ENCODE peak calls at places on chromosomes 2 and 18, in seven cellular contexts. One of them, this sample, is unnamed.

GRCh38 chr2:151291224-151291623 is 1.8 kb upstream of the NMI start:
- DNase-seq in K562: no peak
- DNase-seq in GM12878: no peak
- DNase-seq in H1: no peak
- DNase-seq in HCT116: no peak
- DNase-seq in SK-N-SH: no peak
- DNase-seq in HepG2: no peak
- DNase-seq in this sample: no peak

GRCh38 chr2:232842689-232843088 is 27.4 kb upstream of the SNORC start:
- DNase-seq in K562: no peak
- DNase-seq in GM12878: no peak
- DNase-seq in H1: no peak
- DNase-seq in HCT116: no peak
- DNase-seq in SK-N-SH: no peak
- DNase-seq in HepG2: no peak
- DNase-seq in this sample: no peak

GRCh38 chr2:171515672-171516298 is 6.5 kb upstream of the CYBRD1 start:
- DNase-seq in K562: no peak
- DNase-seq in GM12878: no peak
- DNase-seq in H1: no peak
- DNase-seq in HCT116: no peak
- DNase-seq in SK-N-SH: no peak
- DNase-seq in HepG2: no peak
- DNase-seq in this sample: no peak

GRCh38 chr2:241508240-241508509 is 209 bp downstream of the STK25 start:
- DNase-seq in K562: peak
- DNase-seq in GM12878: no peak
- DNase-seq in H1: no peak
- DNase-seq in HCT116: no peak
- DNase-seq in SK-N-SH: peak
- DNase-seq in HepG2: no peak
- DNase-seq in this sample: no peak

GRCh38 chr2:48207201-48207641 is 300.9 kb upstream of the FBXO11 start:
- DNase-seq in K562: no peak
- DNase-seq in GM12878: no peak
- DNase-seq in H1: no peak
- DNase-seq in HCT116: no peak
- DNase-seq in SK-N-SH: no peak
- DNase-seq in HepG2: no peak
- DNase-seq in this sample: no peak

GRCh38 chr2:149042881-149043280 is 4.4 kb downstream of the LYPD6B start:
- DNase-seq in K562: no peak
- DNase-seq in GM12878: no peak
- DNase-seq in H1: no peak
- DNase-seq in HCT116: no peak
- DNase-seq in SK-N-SH: no peak
- DNase-seq in HepG2: no peak
- DNase-seq in this sample: no peak

GRCh38 chr2:72136933-72137497 is 10.6 kb downstream of the CYP26B1 start:
- DNase-seq in K562: no peak
- DNase-seq in GM12878: no peak
- DNase-seq in H1: no peak
- DNase-seq in HCT116: no peak
- DNase-seq in SK-N-SH: no peak
- DNase-seq in HepG2: no peak
- DNase-seq in this sample: no peak

GRCh38 chr2:3008551-3009498 is 368.8 kb downstream of the EIPR1 start:
- DNase-seq in K562: no peak
- DNase-seq in GM12878: no peak
- DNase-seq in H1: no peak
- DNase-seq in HCT116: no peak
- DNase-seq in SK-N-SH: peak
- DNase-seq in HepG2: no peak
- DNase-seq in this sample: no peak

DNA sequence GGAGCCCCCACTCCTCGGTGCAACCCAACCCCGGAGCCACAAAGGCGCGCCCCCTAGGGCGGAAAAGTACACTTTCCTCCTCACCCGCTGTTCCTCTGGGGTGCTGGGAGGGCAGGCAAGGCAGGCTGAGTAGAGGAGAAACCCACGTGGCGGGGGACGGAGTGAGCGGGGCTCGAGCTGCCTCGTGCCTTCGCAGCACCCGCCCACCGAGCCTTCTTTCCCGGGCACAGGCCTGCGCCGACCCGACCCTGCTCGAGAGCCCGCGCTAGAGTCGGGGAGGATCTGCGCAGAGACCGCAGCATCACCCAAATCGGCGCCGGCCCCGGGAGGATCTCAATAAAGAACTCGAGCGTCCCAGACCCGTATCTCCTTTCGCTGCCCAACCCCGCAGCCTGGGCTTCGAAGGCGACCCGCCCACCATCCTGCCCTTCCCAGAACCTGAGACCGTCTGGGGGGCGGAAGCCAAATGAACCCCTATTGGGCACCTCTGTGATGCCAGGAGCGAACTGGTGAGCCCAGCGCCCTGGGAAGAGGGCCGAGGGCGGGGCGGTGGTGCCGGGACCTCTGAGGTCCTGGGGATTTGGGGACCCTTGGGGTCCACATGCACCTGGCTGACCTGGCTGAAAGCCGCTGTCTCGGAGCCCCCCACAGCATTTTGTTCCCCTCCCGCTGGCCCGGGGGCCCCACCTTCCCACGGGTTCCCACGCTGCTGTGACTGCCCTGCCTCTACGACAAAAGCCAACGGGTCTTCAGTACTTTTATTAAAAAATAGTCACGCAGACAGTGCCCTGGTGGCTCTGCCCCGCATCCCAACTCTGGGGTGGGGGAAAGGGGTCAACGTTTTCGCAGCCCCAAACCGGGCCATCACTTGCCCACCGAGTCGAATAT is 1.3 kb downstream of the UCN start:
- DNase-seq in K562: no peak
- DNase-seq in GM12878: no peak
- DNase-seq in H1: no peak
- DNase-seq in HCT116: no peak
- DNase-seq in SK-N-SH: peak
- DNase-seq in HepG2: no peak
- DNase-seq in this sample: no peak
- TF ChIP-seq JUND in K562: no peak
- TF ChIP-seq JUND in GM12878: no peak
- TF ChIP-seq JUND in H1: no peak
- TF ChIP-seq JUND in HCT116: no peak
- TF ChIP-seq JUND in SK-N-SH: no peak
- TF ChIP-seq JUND in HepG2: no peak
- TF ChIP-seq JUND in this sample: no peak

DNA sequence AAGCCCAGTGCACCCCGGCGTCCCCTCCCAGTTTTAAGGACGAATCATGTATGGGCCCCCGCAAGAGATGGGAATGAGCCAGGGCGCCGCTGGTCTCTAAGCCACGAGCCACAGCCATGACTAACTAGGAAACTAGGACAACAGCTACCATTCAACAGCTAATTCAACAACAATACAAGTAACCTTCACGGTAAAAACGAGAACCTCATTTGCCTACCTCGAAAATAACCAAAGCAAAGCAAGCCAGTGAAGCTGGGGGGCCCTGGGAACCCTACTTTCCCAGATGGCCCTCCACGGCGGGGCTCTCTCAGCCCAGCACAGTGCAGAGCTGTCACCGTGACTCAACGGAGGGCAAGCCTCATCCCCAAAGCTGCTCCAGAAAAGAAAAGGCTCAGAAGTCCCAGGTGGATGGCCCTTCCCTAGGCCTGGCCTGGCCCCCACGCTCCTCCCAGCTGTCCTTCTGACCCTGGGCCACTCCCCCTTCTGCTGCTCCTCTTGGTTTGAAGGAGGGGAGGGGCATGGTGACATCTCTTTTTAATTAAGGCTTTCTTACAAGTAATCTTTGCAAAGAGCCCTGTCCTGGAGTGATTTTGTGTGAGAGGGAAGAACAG is 126.3 kb downstream of the HDAC4 start:
- DNase-seq in K562: peak
- DNase-seq in GM12878: no peak
- DNase-seq in H1: no peak
- DNase-seq in HCT116: peak
- DNase-seq in SK-N-SH: peak
- DNase-seq in HepG2: no peak
- DNase-seq in this sample: no peak
- TF ChIP-seq JUND in K562: no peak
- TF ChIP-seq JUND in GM12878: no peak
- TF ChIP-seq JUND in H1: no peak
- TF ChIP-seq JUND in HCT116: no peak
- TF ChIP-seq JUND in SK-N-SH: no peak
- TF ChIP-seq JUND in HepG2: no peak
- TF ChIP-seq JUND in this sample: no peak

GRCh38 chr18:27844416-27844792 is 332.5 kb downstream of the CDH2 start:
- DNase-seq in K562: no peak
- DNase-seq in GM12878: no peak
- DNase-seq in H1: no peak
- DNase-seq in HCT116: no peak
- DNase-seq in SK-N-SH: no peak
- DNase-seq in HepG2: no peak
- DNase-seq in this sample: no peak
- TF ChIP-seq JUND in K562: no peak
- TF ChIP-seq JUND in GM12878: no peak
- TF ChIP-seq JUND in H1: no peak
- TF ChIP-seq JUND in HCT116: no peak
- TF ChIP-seq JUND in SK-N-SH: peak
- TF ChIP-seq JUND in HepG2: no peak
- TF ChIP-seq JUND in this sample: no peak

GRCh38 chr2:8550481-8550880 is 131.4 kb upstream of the ID2 start:
- DNase-seq in K562: no peak
- DNase-seq in GM12878: no peak
- DNase-seq in H1: no peak
- DNase-seq in HCT116: no peak
- DNase-seq in SK-N-SH: no peak
- DNase-seq in HepG2: no peak
- DNase-seq in this sample: no peak
- TF ChIP-seq JUND in K562: no peak
- TF ChIP-seq JUND in GM12878: no peak
- TF ChIP-seq JUND in H1: no peak
- TF ChIP-seq JUND in HCT116: no peak
- TF ChIP-seq JUND in SK-N-SH: no peak
- TF ChIP-seq JUND in HepG2: no peak
- TF ChIP-seq JUND in this sample: no peak

GRCh38 chr18:49166327-49166726 is 215.6 kb upstream of the SMAD7 start:
- DNase-seq in K562: no peak
- DNase-seq in GM12878: no peak
- DNase-seq in H1: no peak
- DNase-seq in HCT116: no peak
- DNase-seq in SK-N-SH: no peak
- DNase-seq in HepG2: no peak
- DNase-seq in this sample: no peak

GRCh38 chr18:49164738-49165137 is 214.0 kb upstream of the SMAD7 start:
- DNase-seq in K562: no peak
- DNase-seq in GM12878: no peak
- DNase-seq in H1: no peak
- DNase-seq in HCT116: no peak
- DNase-seq in SK-N-SH: no peak
- DNase-seq in HepG2: no peak
- DNase-seq in this sample: no peak

GRCh38 chr18:49160075-49160930 is 209.5 kb upstream of the SMAD7 start:
- DNase-seq in K562: no peak
- DNase-seq in GM12878: no peak
- DNase-seq in H1: no peak
- DNase-seq in HCT116: no peak
- DNase-seq in SK-N-SH: no peak
- DNase-seq in HepG2: no peak
- DNase-seq in this sample: no peak

GRCh38 chr18:49162226-49162848 is 211.6 kb upstream of the SMAD7 start:
- DNase-seq in K562: no peak
- DNase-seq in GM12878: peak
- DNase-seq in H1: no peak
- DNase-seq in HCT116: no peak
- DNase-seq in SK-N-SH: no peak
- DNase-seq in HepG2: no peak
- DNase-seq in this sample: no peak

GRCh38 chr18:49161627-49162026 is 210.9 kb upstream of the SMAD7 start:
- DNase-seq in K562: no peak
- DNase-seq in GM12878: peak
- DNase-seq in H1: no peak
- DNase-seq in HCT116: no peak
- DNase-seq in SK-N-SH: peak
- DNase-seq in HepG2: no peak
- DNase-seq in this sample: no peak
- TF ChIP-seq JUND in K562: no peak
- TF ChIP-seq JUND in GM12878: peak
- TF ChIP-seq JUND in H1: no peak
- TF ChIP-seq JUND in HCT116: no peak
- TF ChIP-seq JUND in SK-N-SH: no peak
- TF ChIP-seq JUND in HepG2: no peak
- TF ChIP-seq JUND in this sample: no peak

This sample was measured in T47D.